ENCODE peak calls at places on chromosomes 5 and 9, in five cellular contexts. Z is HFFc6, A is lower leg skin, H is lower lobe of right lung, E is mammary epithelial cell. S is an unnamed sample.

GRCh38 chr9:136846376-136847064 is 2.7 kb upstream of the PHPT1 start:
- DNase-seq in Z (no peak), A (no peak), H (no peak), E (no peak), S (no peak)

GRCh38 chr5:36017622-36018021 is 26.4 kb upstream of the UGT3A1 start:
- DNase-seq in Z (no peak), A (no peak), H (no peak), E (no peak), S (no peak)

GRCh38 chr5:13601152-13601551 is 343.3 kb downstream of the DNAH5 start:
- DNase-seq in Z (peak), A (no peak), H (no peak), E (peak), S (peak)

GRCh38 chr9:120733190-120733589 is 18.9 kb upstream of the MEGF9 start:
- DNase-seq in Z (peak), A (no peak), H (peak), E (no peak), S (no peak)

GRCh38 chr9:69771775-69772418 is 12.1 kb upstream of the PTAR1 start:
- DNase-seq in Z (peak), A (no peak), H (no peak), E (no peak), S (no peak)

GRCh38 chr9:113772121-113772885 is 103.8 kb upstream of the ZNF618 start:
- DNase-seq in Z (no peak), A (no peak), H (no peak), E (peak), S (peak)

GRCh38 chr5:132411382-132411925 is 41.9 kb downstream of the SLC22A5 start:
- DNase-seq in Z (no peak), A (no peak), H (no peak), E (no peak), S (no peak)

GRCh38 chr5:177557041-177557647 is 2.8 kb upstream of the FAM193B start:
- DNase-seq in Z (peak), A (no peak), H (no peak), E (no peak), S (no peak)

GRCh38 chr5:42677156-42677842 is 79.3 kb upstream of the CCDC152 start:
- DNase-seq in Z (no peak), A (no peak), H (no peak), E (no peak), S (no peak)

GRCh38 chr9:18173923-18174322 is 300.0 kb upstream of the ADAMTSL1 start:
- DNase-seq in Z (no peak), A (no peak), H (no peak), E (no peak), S (no peak)
- TF ChIP-seq CTCF in Z (no peak), A (no peak), H (no peak), E (no peak), S (no peak)

GRCh38 chr5:3512291-3512690 is 83.3 kb upstream of the IRX1 start:
- DNase-seq in Z (no peak), A (no peak), H (no peak), E (no peak), S (no peak)

GRCh38 chr5:3510642-3511041 is 85.0 kb upstream of the IRX1 start:
- DNase-seq in Z (no peak), A (no peak), H (no peak), E (no peak), S (no peak)

GRCh38 chr5:3511774-3512173 is 83.9 kb upstream of the IRX1 start:
- DNase-seq in Z (no peak), A (no peak), H (no peak), E (no peak), S (no peak)

GRCh38 chr5:3509290-3509689 is 86.3 kb upstream of the IRX1 start:
- DNase-seq in Z (no peak), A (no peak), H (no peak), E (no peak), S (no peak)
- TF ChIP-seq CTCF in Z (no peak), A (no peak), H (no peak), E (peak), S (no peak)

GRCh38 chr9:75333624-75334023 is 245.3 kb downstream of the OSTF1 start:
- DNase-seq in Z (no peak), A (no peak), H (no peak), E (no peak), S (no peak)
- TF ChIP-seq CTCF in Z (no peak), A (no peak), H (peak), E (no peak), S (no peak)

DNA sequence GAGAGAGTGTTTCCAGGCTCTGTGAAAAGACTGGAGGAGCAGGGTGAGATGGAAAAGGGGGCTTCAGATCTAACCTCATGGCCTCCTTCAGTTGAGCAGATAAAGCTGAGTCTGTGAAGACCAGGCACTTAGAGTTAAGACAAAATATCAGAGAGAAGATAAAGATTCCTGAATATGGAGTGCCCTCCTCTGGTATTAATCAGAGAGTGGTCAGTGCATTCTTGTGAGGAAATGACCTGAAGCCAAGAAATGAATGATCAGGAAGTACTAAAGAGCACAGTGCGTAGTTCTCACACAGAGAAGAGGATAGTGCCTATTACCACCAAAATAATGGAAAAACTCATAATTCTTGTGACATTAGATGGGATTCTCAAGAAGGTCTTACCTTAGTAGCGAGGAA is 1417.0 kb upstream of the ACO1 start:
- DNase-seq in Z (no peak), A (no peak), H (no peak), E (peak), S (no peak)
- TF ChIP-seq CTCF in Z (no peak), A (no peak), H (no peak), E (peak), S (no peak)

GRCh38 chr5:83385812-83386211 is 85.7 kb upstream of the VCAN start:
- DNase-seq in Z (no peak), A (no peak), H (no peak), E (no peak), S (no peak)
- TF ChIP-seq CTCF in Z (peak), A (no peak), H (no peak), E (peak), S (no peak)

DNA sequence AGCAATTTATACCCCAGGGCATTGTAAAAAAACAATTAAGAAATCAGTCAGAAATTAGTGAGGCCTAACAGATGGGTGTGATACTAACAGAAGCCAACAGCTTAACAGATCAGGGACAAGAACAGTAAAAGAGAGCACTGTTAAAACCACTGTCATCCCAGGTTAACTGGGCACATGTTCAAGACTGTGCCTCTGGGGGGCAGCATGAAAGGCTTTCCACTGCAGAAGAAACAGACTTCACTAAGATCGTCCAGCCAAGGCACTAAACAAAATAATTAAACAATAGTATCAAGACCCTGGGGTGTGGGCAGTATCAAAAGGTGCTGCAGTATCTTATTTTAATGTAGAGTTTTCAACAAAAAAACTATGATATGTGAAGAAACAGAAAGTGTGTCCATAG is 43.5 kb downstream of the FBN2 start:
- DNase-seq in Z (no peak), A (no peak), H (no peak), E (no peak), S (no peak)
- TF ChIP-seq CTCF in Z (peak), A (no peak), H (no peak), E (peak), S (peak)

DNA sequence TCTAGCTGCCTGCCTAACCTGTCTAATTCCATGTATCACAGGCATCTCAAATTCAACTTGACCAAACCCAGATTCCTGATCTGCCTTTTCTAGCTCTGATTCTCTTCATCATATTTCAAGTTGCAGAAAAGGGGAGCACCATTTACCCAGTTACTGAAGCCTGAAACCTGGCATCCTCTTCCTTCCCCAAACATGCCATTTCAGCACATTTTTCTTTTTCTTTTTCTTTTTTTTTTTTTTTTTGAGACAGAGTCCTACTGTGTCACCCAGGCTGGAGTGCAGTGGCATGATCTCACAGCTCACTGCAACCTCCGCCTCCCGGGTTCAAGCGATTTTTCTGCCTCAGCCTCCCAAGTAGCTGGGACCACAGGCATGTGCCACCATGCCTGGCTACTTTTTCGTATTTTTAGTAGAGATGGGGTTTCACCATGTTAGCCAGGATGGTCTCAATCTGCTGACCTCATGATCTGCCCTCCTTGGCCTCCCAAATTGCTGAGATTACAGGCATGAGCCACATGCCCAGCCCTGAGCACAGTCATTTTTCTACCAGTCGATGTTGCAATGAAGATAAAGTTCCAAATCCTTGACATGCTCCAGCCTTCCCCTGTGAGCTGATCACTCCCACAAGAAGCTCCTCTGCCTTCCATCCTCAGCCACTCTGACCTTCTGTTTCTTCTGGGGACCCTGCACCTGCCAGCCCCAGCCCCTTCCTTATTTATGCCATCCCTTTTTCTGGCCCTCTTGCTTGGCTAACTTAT is 32.2 kb downstream of the ACER2 start:
- DNase-seq in Z (no peak), A (no peak), H (no peak), E (no peak), S (no peak)
- TF ChIP-seq CTCF in Z (no peak), A (no peak), H (no peak), E (no peak), S (no peak)

S was measured in BJ.